ENCODE peak calls at places on chromosomes 13 and 19, in six cellular contexts. D is ascending aorta, Q is fibroblast of lung, B is IMR-90, A is NCI-H1694, Z is stomach. X is an unnamed sample.

GRCh38 chr13:104436555-104436954 is 1370.3 kb upstream of the SLC10A2 start:
- DNase-seq in D (no peak), Q (no peak), B (no peak), A (no peak), Z (no peak), X (no peak)

GRCh38 chr13:28321751-28322150 is 173.2 kb downstream of the FLT1 start:
- DNase-seq in D (no peak), Q (no peak), B (peak; percentile 17), A (no peak), Z (no peak), X (no peak)

GRCh38 chr13:109877809-109878208 is 91.4 kb upstream of the IRS2 start:
- DNase-seq in D (no peak), Q (no peak), B (no peak), A (no peak), Z (no peak), X (no peak)

GRCh38 chr19:49590971-49591730 is at the start of gene PRR12:
- DNase-seq in D (no peak), Q (peak; percentile 72), B (peak; percentile 67), A (peak; percentile 65), Z (peak; percentile 59), X (peak; percentile 35)

GRCh38 chr19:20422616-20423205 is 142.9 kb downstream of the ZNF737 start:
- DNase-seq in D (no peak), Q (no peak), B (no peak), A (no peak), Z (no peak), X (no peak)

GRCh38 chr13:35888327-35888940 is 242.7 kb downstream of the DCLK1 start:
- DNase-seq in D (no peak), Q (peak; percentile 15), B (peak; percentile 18), A (peak; percentile 42), Z (no peak), X (no peak)

GRCh38 chr13:32610977-32611376 is 24.7 kb downstream of the PDS5B start:
- DNase-seq in D (no peak), Q (no peak), B (no peak), A (no peak), Z (no peak), X (no peak)

GRCh38 chr19:2425622-2426581 is 1.5 kb downstream of the TIMM13 start:
- DNase-seq in D (no peak), Q (no peak), B (no peak), A (no peak), Z (no peak), X (no peak)

GRCh38 chr13:21058361-21058760 is 3.0 kb downstream of the LATS2 start:
- DNase-seq in D (no peak), Q (peak; percentile 51), B (no peak), A (no peak), Z (no peak), X (no peak)